ENCODE peak calls at places on chromosomes 13 and 19, in five cellular contexts. One of them, this sample, is unnamed.

GRCh38 chr13:50208826-50209335 is 193.6 kb downstream of the KCNRG start:
- DNase-seq in Caco-2: peak
- DNase-seq in fibroblast of pulmonary artery: peak
- DNase-seq in cardiac fibroblast: peak
- DNase-seq in endothelial cell: peak
- DNase-seq in this sample: peak

GRCh38 chr13:113860051-113860471 is 3.8 kb downstream of the GAS6 start:
- DNase-seq in cardiac fibroblast: no peak
- DNase-seq in fibroblast of pulmonary artery: no peak
- DNase-seq in Caco-2: peak
- DNase-seq in endothelial cell: no peak
- DNase-seq in this sample: no peak

GRCh38 chr13:66501187-66501586 is 728.9 kb downstream of the PCDH9 start:
- DNase-seq in Caco-2: no peak
- DNase-seq in endothelial cell: no peak
- DNase-seq in cardiac fibroblast: peak
- DNase-seq in fibroblast of pulmonary artery: peak
- DNase-seq in this sample: no peak

GRCh38 chr13:93217701-93218100 is 8.9 kb upstream of the GPC6 start:
- DNase-seq in cardiac fibroblast: no peak
- DNase-seq in fibroblast of pulmonary artery: no peak
- DNase-seq in endothelial cell: no peak
- DNase-seq in Caco-2: no peak
- DNase-seq in this sample: no peak

GRCh38 chr13:47298506-47298905 is 401.7 kb upstream of the HTR2A start:
- DNase-seq in cardiac fibroblast: peak
- DNase-seq in fibroblast of pulmonary artery: peak
- DNase-seq in endothelial cell: no peak
- DNase-seq in Caco-2: no peak
- DNase-seq in this sample: no peak

GRCh38 chr13:100051070-100051469 is 37.8 kb upstream of the PCCA start:
- DNase-seq in cardiac fibroblast: no peak
- DNase-seq in endothelial cell: no peak
- DNase-seq in Caco-2: no peak
- DNase-seq in fibroblast of pulmonary artery: no peak
- DNase-seq in this sample: no peak

GRCh38 chr13:89212186-89212585 is 1541.0 kb downstream of the SLITRK5 start:
- DNase-seq in fibroblast of pulmonary artery: no peak
- DNase-seq in cardiac fibroblast: no peak
- DNase-seq in Caco-2: no peak
- DNase-seq in endothelial cell: no peak
- DNase-seq in this sample: no peak

GRCh38 chr19:15636026-15636425 is 4.7 kb upstream of the CYP4F3 start:
- DNase-seq in endothelial cell: no peak
- DNase-seq in fibroblast of pulmonary artery: no peak
- DNase-seq in cardiac fibroblast: no peak
- DNase-seq in Caco-2: no peak
- DNase-seq in this sample: no peak

GRCh38 chr13:111494641-111495040 is 174.2 kb downstream of the TEX29 start:
- DNase-seq in endothelial cell: no peak
- DNase-seq in cardiac fibroblast: no peak
- DNase-seq in Caco-2: no peak
- DNase-seq in fibroblast of pulmonary artery: no peak
- DNase-seq in this sample: no peak

GRCh38 chr19:51166846-51167490 is 24.9 kb downstream of the SIGLEC7 start:
- DNase-seq in cardiac fibroblast: no peak
- DNase-seq in Caco-2: no peak
- DNase-seq in endothelial cell: no peak
- DNase-seq in fibroblast of pulmonary artery: no peak
- DNase-seq in this sample: no peak

GRCh38 chr13:27926644-27927434 is 7.0 kb downstream of the PDX1 start:
- DNase-seq in endothelial cell: no peak
- DNase-seq in Caco-2: no peak
- DNase-seq in cardiac fibroblast: no peak
- DNase-seq in fibroblast of pulmonary artery: no peak
- DNase-seq in this sample: peak

GRCh38 chr13:37412271-37412683 is 186.3 kb downstream of the POSTN start:
- DNase-seq in endothelial cell: no peak
- DNase-seq in fibroblast of pulmonary artery: peak
- DNase-seq in cardiac fibroblast: peak
- DNase-seq in Caco-2: no peak
- DNase-seq in this sample: no peak

GRCh38 chr19:43781630-43782310 is 997 bp upstream of the KCNN4 start:
- DNase-seq in fibroblast of pulmonary artery: no peak
- DNase-seq in Caco-2: no peak
- DNase-seq in endothelial cell: no peak
- DNase-seq in cardiac fibroblast: no peak
- DNase-seq in this sample: no peak

GRCh38 chr13:95714142-95714832 is 37.3 kb downstream of the DNAJC3 start:
- DNase-seq in fibroblast of pulmonary artery: peak
- DNase-seq in endothelial cell: no peak
- DNase-seq in Caco-2: no peak
- DNase-seq in cardiac fibroblast: peak
- DNase-seq in this sample: no peak

GRCh38 chr13:92137519-92137918 is 739.1 kb downstream of the GPC5 start:
- DNase-seq in Caco-2: no peak
- DNase-seq in endothelial cell: no peak
- DNase-seq in fibroblast of pulmonary artery: peak
- DNase-seq in cardiac fibroblast: peak
- DNase-seq in this sample: no peak

GRCh38 chr13:27549406-27549981 is 70.8 kb downstream of the LNX2 start:
- DNase-seq in cardiac fibroblast: peak
- DNase-seq in fibroblast of pulmonary artery: peak
- DNase-seq in Caco-2: no peak
- DNase-seq in endothelial cell: no peak
- DNase-seq in this sample: no peak

GRCh38 chr13:74825170-74825948 is 656.6 kb downstream of the TBC1D4 start:
- DNase-seq in fibroblast of pulmonary artery: peak
- DNase-seq in Caco-2: no peak
- DNase-seq in endothelial cell: no peak
- DNase-seq in cardiac fibroblast: peak
- DNase-seq in this sample: no peak

GRCh38 chr13:90868321-90868920 is 479.1 kb upstream of the MIR17HG start:
- DNase-seq in endothelial cell: peak
- DNase-seq in fibroblast of pulmonary artery: peak
- DNase-seq in Caco-2: no peak
- DNase-seq in cardiac fibroblast: peak
- DNase-seq in this sample: peak

GRCh38 chr13:113448885-113449692 is 4.2 kb downstream of the ADPRHL1 start:
- DNase-seq in Caco-2: peak
- DNase-seq in fibroblast of pulmonary artery: no peak
- DNase-seq in endothelial cell: no peak
- DNase-seq in cardiac fibroblast: peak
- DNase-seq in this sample: no peak

GRCh38 chr13:36531746-36532486 is 99.6 kb downstream of the CCNA1 start:
- DNase-seq in endothelial cell: no peak
- DNase-seq in fibroblast of pulmonary artery: peak
- DNase-seq in cardiac fibroblast: peak
- DNase-seq in Caco-2: no peak
- DNase-seq in this sample: no peak

GRCh38 chr13:30690282-30691188 is 44.8 kb upstream of the ALOX5AP start:
- DNase-seq in fibroblast of pulmonary artery: peak
- DNase-seq in Caco-2: no peak
- DNase-seq in endothelial cell: no peak
- DNase-seq in cardiac fibroblast: peak
- DNase-seq in this sample: peak

GRCh38 chr19:2661615-2662014 is 40.9 kb downstream of the GNG7 start:
- DNase-seq in Caco-2: peak
- DNase-seq in endothelial cell: no peak
- DNase-seq in fibroblast of pulmonary artery: no peak
- DNase-seq in cardiac fibroblast: peak
- DNase-seq in this sample: no peak

GRCh38 chr19:6963937-6964336 is 57.3 kb downstream of the MBD3L2B start:
- DNase-seq in Caco-2: no peak
- DNase-seq in fibroblast of pulmonary artery: no peak
- DNase-seq in endothelial cell: no peak
- DNase-seq in cardiac fibroblast: no peak
- DNase-seq in this sample: no peak
- TF ChIP-seq CTCF in Caco-2: peak
- TF ChIP-seq CTCF in fibroblast of pulmonary artery: peak
- TF ChIP-seq CTCF in endothelial cell: no peak
- TF ChIP-seq CTCF in cardiac fibroblast: peak
- TF ChIP-seq CTCF in this sample: no peak

DNA sequence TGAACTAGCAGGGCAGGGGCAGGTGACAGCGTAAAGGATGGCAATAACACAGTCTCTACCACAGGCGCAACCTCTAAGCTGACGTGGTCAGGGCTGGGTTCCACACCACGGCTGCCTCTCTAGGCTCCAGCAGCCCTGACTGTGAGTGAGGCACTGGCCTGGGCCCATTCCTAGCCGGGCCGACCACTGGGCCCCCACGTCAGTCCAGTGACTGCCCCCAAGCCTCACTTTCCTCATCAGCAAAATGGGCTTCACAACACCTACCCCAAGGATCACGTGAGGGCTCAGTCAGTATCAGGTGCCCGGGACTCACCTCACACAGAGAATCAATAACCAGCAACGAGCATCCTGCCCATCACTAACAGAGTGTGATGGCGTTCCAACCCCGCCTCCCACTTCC is 5.2 kb downstream of the ZFR2 start:
- DNase-seq in cardiac fibroblast: no peak
- DNase-seq in Caco-2: no peak
- DNase-seq in endothelial cell: no peak
- DNase-seq in fibroblast of pulmonary artery: no peak
- DNase-seq in this sample: peak
- TF ChIP-seq CTCF in cardiac fibroblast: no peak
- TF ChIP-seq CTCF in Caco-2: no peak
- TF ChIP-seq CTCF in endothelial cell: no peak
- TF ChIP-seq CTCF in fibroblast of pulmonary artery: no peak
- TF ChIP-seq CTCF in this sample: no peak

GRCh38 chr13:20305587-20305986 is 73.5 kb upstream of the GJB6 start:
- DNase-seq in endothelial cell: no peak
- DNase-seq in fibroblast of pulmonary artery: no peak
- DNase-seq in Caco-2: no peak
- DNase-seq in cardiac fibroblast: no peak
- DNase-seq in this sample: no peak
- TF ChIP-seq CTCF in endothelial cell: no peak
- TF ChIP-seq CTCF in fibroblast of pulmonary artery: no peak
- TF ChIP-seq CTCF in Caco-2: no peak
- TF ChIP-seq CTCF in cardiac fibroblast: no peak
- TF ChIP-seq CTCF in this sample: peak

GRCh38 chr13:52707375-52707774 is 32.2 kb downstream of the CNMD start:
- DNase-seq in cardiac fibroblast: no peak
- DNase-seq in endothelial cell: no peak
- DNase-seq in Caco-2: no peak
- DNase-seq in fibroblast of pulmonary artery: no peak
- DNase-seq in this sample: peak

GRCh38 chr13:52713894-52714293 is 25.7 kb downstream of the CNMD start:
- DNase-seq in fibroblast of pulmonary artery: peak
- DNase-seq in cardiac fibroblast: no peak
- DNase-seq in Caco-2: no peak
- DNase-seq in endothelial cell: no peak
- DNase-seq in this sample: no peak

GRCh38 chr13:52706074-52706473 is 33.5 kb downstream of the CNMD start:
- DNase-seq in endothelial cell: no peak
- DNase-seq in cardiac fibroblast: no peak
- DNase-seq in fibroblast of pulmonary artery: no peak
- DNase-seq in Caco-2: no peak
- DNase-seq in this sample: no peak

GRCh38 chr13:52711277-52711676 is 28.3 kb downstream of the CNMD start:
- DNase-seq in fibroblast of pulmonary artery: no peak
- DNase-seq in cardiac fibroblast: no peak
- DNase-seq in Caco-2: no peak
- DNase-seq in endothelial cell: peak
- DNase-seq in this sample: no peak
- TF ChIP-seq CTCF in fibroblast of pulmonary artery: no peak
- TF ChIP-seq CTCF in cardiac fibroblast: no peak
- TF ChIP-seq CTCF in Caco-2: no peak
- TF ChIP-seq CTCF in endothelial cell: no peak
- TF ChIP-seq CTCF in this sample: no peak

DNA sequence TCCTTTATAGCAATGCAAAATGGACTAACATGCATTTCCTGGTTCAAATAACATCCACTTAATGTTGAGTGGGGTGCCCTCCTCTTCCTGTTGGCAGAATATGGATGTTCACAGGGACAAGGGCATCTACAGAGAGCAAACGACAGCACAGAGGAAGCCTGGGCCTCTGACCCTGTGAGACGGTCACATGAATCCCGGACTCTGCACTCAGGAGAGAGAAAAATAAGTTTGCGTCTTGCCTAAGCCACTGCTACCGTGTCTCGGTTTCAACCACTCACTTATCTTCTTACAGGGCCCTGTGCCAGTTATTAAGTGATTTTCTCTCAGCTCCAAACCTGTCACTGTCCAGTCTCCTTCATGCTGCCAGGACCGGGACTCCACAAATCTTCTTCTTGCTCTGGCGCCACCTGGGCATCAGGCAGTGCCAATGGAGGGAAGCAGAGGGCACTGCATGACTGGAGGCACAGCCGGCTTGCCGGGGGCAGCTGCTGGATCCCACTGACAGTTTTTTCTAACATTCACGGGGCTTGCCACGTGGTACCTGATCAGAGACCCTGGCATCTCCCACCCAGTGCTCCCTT is 11.8 kb downstream of the LIG1 start:
- DNase-seq in Caco-2: no peak
- DNase-seq in endothelial cell: no peak
- DNase-seq in cardiac fibroblast: no peak
- DNase-seq in fibroblast of pulmonary artery: no peak
- DNase-seq in this sample: no peak
- TF ChIP-seq CTCF in Caco-2: no peak
- TF ChIP-seq CTCF in endothelial cell: no peak
- TF ChIP-seq CTCF in cardiac fibroblast: no peak
- TF ChIP-seq CTCF in fibroblast of pulmonary artery: no peak
- TF ChIP-seq CTCF in this sample: no peak

DNA sequence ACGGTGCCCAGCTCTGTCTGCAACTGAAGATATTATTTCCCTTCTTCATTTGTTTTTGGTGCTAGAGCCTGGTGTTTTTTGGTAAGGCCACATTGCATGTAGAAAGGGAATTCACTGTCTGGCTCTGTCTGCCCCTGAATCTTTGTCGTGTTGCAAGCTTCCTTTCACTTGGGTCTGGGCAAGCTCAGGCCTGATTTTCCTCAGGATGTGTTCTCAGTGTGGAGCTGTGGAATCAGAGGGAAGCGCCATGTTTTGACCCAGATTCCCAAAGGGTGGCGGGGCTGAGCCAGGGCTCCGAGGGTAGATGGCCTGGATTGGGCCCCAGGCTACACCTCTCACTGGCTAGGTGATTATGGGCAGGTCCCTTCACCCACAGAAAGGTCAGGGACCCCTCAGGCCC is 8.6 kb downstream of the PRKCSH start:
- DNase-seq in fibroblast of pulmonary artery: no peak
- DNase-seq in Caco-2: no peak
- DNase-seq in endothelial cell: no peak
- DNase-seq in cardiac fibroblast: no peak
- DNase-seq in this sample: no peak
- TF ChIP-seq CTCF in fibroblast of pulmonary artery: no peak
- TF ChIP-seq CTCF in Caco-2: no peak
- TF ChIP-seq CTCF in endothelial cell: no peak
- TF ChIP-seq CTCF in cardiac fibroblast: no peak
- TF ChIP-seq CTCF in this sample: no peak

This sample was measured in glutamatergic neuron.